ENCODE peak calls at places on chromosome 16, in six cellular contexts. H, M, T, G, W and K are unnamed samples.

GRCh38 chr16:85422374-85423185 is 190.5 kb upstream of the GSE1 start:
- DNase-seq in H (no peak), M (peak), T (no peak), G (no peak), W (no peak), K (no peak)

GRCh38 chr16:70508752-70509151 is 14.6 kb downstream of the COG4 start:
- DNase-seq in H (no peak), M (no peak), T (no peak), G (peak), W (peak), K (no peak)

GRCh38 chr16:83952940-83953795 is at the start of gene OSGIN1:
- DNase-seq in H (peak), M (peak), T (peak), G (peak), W (peak), K (peak)

GRCh38 chr16:21190599-21190998 is 20.8 kb downstream of the ZP2 start:
- DNase-seq in H (no peak), M (no peak), T (peak), G (no peak), W (no peak), K (no peak)

GRCh38 chr16:30456302-30456701 is 10.6 kb upstream of the SEPHS2 start:
- DNase-seq in H (no peak), M (no peak), T (no peak), G (no peak), W (no peak), K (no peak)

GRCh38 chr16:86834451-86835035 is 256.2 kb downstream of the FOXL1 start:
- DNase-seq in H (no peak), M (peak), T (peak), G (peak), W (no peak), K (no peak)

GRCh38 chr16:8674413-8675022 is at the start of gene ABAT:
- DNase-seq in H (peak), M (peak), T (peak), G (peak), W (peak), K (peak)

GRCh38 chr16:63361032-63361624 is 1324.9 kb upstream of the CDH8 start:
- DNase-seq in H (no peak), M (peak), T (peak), G (peak), W (peak), K (peak)

GRCh38 chr16:69105501-69106361 is at the start of gene HAS3:
- DNase-seq in H (peak), M (peak), T (peak), G (peak), W (peak), K (peak)

GRCh38 chr16:72649254-72649944 is 398.5 kb downstream of the ZFHX3 start:
- DNase-seq in H (no peak), M (no peak), T (no peak), G (no peak), W (peak), K (no peak)

GRCh38 chr16:5928476-5929055 is 831.0 kb upstream of the EEF2KMT start:
- DNase-seq in H (no peak), M (no peak), T (no peak), G (no peak), W (no peak), K (no peak)

GRCh38 chr16:57732683-57733082 is 2.9 kb upstream of the KATNB1 start:
- DNase-seq in H (no peak), M (no peak), T (no peak), G (no peak), W (no peak), K (no peak)

GRCh38 chr16:76856112-76856511 is 334.9 kb upstream of the MON1B start:
- DNase-seq in H (no peak), M (no peak), T (no peak), G (peak), W (no peak), K (no peak)

GRCh38 chr16:76854234-76854633 is 336.8 kb upstream of the MON1B start:
- DNase-seq in H (no peak), M (no peak), T (no peak), G (peak), W (no peak), K (no peak)

GRCh38 chr16:76857402-76857801 is 333.6 kb upstream of the MON1B start:
- DNase-seq in H (no peak), M (no peak), T (no peak), G (no peak), W (no peak), K (no peak)
- TF ChIP-seq CTCF in H (no peak), M (no peak), T (no peak), G (no peak), W (no peak), K (no peak)

DNA sequence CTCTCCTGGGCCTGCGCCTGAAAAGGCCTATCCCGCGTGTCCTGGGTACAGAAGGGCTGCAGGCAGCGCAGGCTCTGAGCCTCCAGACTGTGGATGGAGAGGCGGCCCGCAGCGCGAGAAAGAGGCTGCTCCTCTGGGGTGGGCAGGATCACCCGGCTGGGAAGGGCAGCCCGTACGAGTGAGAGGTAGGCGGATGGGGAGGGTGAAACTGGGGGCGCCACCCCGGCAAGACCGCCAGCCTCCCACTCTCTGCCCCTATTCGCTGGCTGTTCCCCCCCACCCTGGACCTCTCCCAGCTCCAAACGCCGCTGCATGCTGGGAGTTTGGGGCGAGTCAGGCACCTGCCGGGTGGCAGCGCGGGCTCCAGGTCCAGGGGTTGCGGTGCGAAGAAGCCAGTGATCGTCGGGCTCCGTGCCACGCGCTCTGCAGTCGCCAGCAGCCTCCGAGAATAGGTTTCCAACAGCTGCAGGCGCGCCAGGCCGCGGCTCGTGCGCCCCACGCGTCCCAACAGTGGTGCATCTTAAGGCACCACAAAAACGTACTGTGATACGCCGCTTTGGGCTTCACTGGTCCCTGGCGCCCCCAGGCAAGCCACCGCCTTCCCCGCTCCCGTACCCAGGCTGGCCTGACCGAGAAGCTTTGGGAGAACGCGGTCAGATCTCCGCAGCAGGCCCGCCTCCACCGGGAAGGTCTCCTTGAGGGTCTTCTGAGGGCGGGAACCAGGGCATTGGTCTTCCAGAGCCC is 1.1 kb downstream of the NOXO1 start:
- DNase-seq in H (no peak), M (no peak), T (no peak), G (no peak), W (no peak), K (no peak)
- H3K4me3 ChIP-seq in H (no peak), M (no peak), T (no peak), G (peak), W (no peak), K (no peak)

GRCh38 chr16:23258919-23259237 is 43.2 kb upstream of the SCNN1B start:
- DNase-seq in H (no peak), M (no peak), T (no peak), G (no peak), W (no peak), K (no peak)
- TF ChIP-seq CTCF in H (no peak), M (no peak), T (no peak), G (no peak), W (no peak), K (no peak)

DNA sequence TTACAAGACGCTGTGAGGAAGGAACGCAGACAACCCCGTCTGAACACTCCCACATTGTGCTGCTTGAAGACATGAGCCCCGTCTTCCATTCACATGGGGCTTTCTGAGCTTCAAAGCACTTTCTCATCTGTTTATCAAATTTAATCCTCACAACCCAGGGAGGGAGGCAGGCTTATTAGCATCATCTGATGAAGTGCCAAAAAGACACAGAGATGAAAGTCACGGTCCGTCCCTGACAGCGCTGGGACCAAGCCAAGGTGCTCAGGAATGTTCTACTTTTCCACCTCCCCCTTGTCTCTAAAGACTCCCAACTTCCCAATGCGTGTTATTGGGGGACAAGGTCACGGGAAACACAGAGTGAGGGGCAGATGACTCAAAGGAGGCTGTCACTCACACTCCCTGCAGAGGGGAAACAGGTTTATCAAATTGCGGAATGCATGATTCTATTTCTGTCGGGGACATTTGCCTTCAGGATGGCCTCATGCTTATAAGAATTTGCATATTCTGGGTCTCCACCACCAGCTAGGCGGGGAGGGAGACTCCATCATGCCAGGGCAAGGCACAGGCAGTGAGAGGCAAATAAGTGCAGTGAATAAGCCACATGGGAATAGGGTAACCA is 10.7 kb downstream of the XYLT1 start:
- DNase-seq in H (peak), M (no peak), T (no peak), G (no peak), W (no peak), K (no peak)
- H3K4me3 ChIP-seq in H (no peak), M (no peak), T (no peak), G (no peak), W (no peak), K (no peak)

DNA sequence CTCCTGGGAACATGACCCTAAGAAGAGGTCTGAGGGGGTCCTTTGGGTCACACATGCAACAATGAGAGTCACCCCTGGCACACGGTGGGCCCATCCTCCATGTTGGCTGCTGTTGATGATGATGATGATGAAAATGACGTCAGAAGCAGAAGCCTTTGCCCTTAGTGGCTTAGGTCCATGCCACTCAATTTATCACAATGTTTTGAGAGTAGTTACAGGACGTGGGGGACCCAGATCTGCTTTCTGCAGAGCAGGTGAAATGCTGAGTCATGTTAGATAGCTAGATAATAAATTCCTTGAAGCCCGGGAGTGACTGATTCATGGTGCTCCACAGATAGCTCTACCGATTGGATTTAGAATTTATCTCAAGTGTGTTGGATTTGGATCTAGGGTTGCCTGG is 53.9 kb downstream of the VPS35L start:
- DNase-seq in H (no peak), M (peak), T (no peak), G (peak), W (no peak), K (no peak)
- TF ChIP-seq CTCF in H (no peak), M (no peak), T (no peak), G (no peak), W (no peak), K (no peak)